ENCODE peak calls at places on chromosome 13, in nine cellular contexts. K is ovary, J is suprapubic skin, O is K562, M is A549, X is stomach, Q is transverse colon, Z is sigmoid colon, H is upper lobe of left lung. N is an unnamed sample.

GRCh38 chr13:75855847-75856246 is 219.7 kb downstream of the LMO7 start:
- DNase-seq in J (no peak), O (no peak), K (no peak), Q (no peak), Z (no peak), H (no peak), X (no peak), M (no peak), N (no peak)

GRCh38 chr13:33526718-33527117 is 241.2 kb upstream of the STARD13 start:
- DNase-seq in Q (no peak), K (no peak), J (no peak), M (no peak), Z (no peak), H (no peak), X (no peak), O (no peak), N (no peak)

GRCh38 chr13:80070024-80070703 is 270.8 kb downstream of the SPRY2 start:
- DNase-seq in M (no peak), J (no peak), H (no peak), O (no peak), X (no peak), Z (no peak), Q (peak), K (no peak), N (no peak)

GRCh38 chr13:46615888-46616531 is 63.0 kb downstream of the LRCH1 start:
- DNase-seq in O (no peak), H (no peak), X (no peak), K (no peak), Z (no peak), Q (no peak), M (no peak), J (no peak), N (no peak)

GRCh38 chr13:76723551-76724232 is 162.5 kb downstream of the KCTD12 start:
- DNase-seq in K (peak), J (no peak), Q (peak), O (no peak), X (no peak), Z (no peak), M (no peak), H (peak), N (no peak)

GRCh38 chr13:95643471-95643813 is 1.1 kb downstream of the DZIP1 start:
- DNase-seq in H (no peak), Z (no peak), Q (no peak), X (no peak), O (no peak), J (no peak), K (peak), M (peak), N (no peak)

GRCh38 chr13:87680298-87680697 is 9.1 kb downstream of the SLITRK5 start:
- DNase-seq in J (no peak), H (no peak), M (peak), Q (no peak), O (no peak), K (no peak), Z (no peak), X (no peak), N (no peak)

GRCh38 chr13:79398169-79398568 is 7.9 kb downstream of the RBM26 start:
- DNase-seq in Q (no peak), Z (no peak), H (no peak), K (no peak), X (no peak), M (no peak), O (no peak), J (no peak), N (no peak)

GRCh38 chr13:71968025-71968424 is 101.0 kb upstream of the DACH1 start:
- DNase-seq in H (no peak), Q (no peak), K (no peak), J (no peak), X (no peak), O (no peak), Z (no peak), M (no peak), N (no peak)

GRCh38 chr13:105587786-105588185 is 947.7 kb downstream of the EFNB2 start:
- DNase-seq in K (no peak), J (no peak), O (no peak), X (no peak), Q (no peak), H (no peak), M (peak), Z (no peak), N (no peak)

GRCh38 chr13:44231786-44232516 is 141.7 kb upstream of the SERP2 start:
- DNase-seq in Q (peak), M (peak), X (peak), O (no peak), K (peak), J (peak), Z (peak), H (peak), N (peak)

GRCh38 chr13:36778083-36778671 is 40.8 kb upstream of the RFXAP start:
- DNase-seq in J (no peak), Z (no peak), M (no peak), K (no peak), H (no peak), Q (no peak), O (no peak), X (no peak), N (no peak)

GRCh38 chr13:66222127-66222526 is 1008.0 kb downstream of the PCDH9 start:
- DNase-seq in H (no peak), Z (no peak), Q (no peak), X (no peak), M (no peak), O (no peak), J (no peak), K (no peak), N (no peak)

GRCh38 chr13:35260316-35260715 is 216.2 kb downstream of the MAB21L1 start:
- DNase-seq in Q (no peak), M (no peak), O (no peak), H (no peak), K (no peak), J (no peak), X (no peak), Z (no peak), N (no peak)

GRCh38 chr13:35782793-35783192 is 306.3 kb upstream of the MAB21L1 start:
- DNase-seq in X (no peak), H (no peak), Q (no peak), Z (no peak), J (no peak), O (no peak), K (no peak), M (no peak), N (no peak)

GRCh38 chr13:43776680-43777079 is 10.1 kb downstream of the ENOX1 start:
- DNase-seq in Z (no peak), Q (no peak), J (no peak), H (no peak), X (no peak), K (no peak), M (no peak), O (no peak), N (no peak)

GRCh38 chr13:51761638-51762350 is 42.2 kb downstream of the DHRS12 start:
- DNase-seq in Z (no peak), J (no peak), O (no peak), H (no peak), Q (no peak), M (no peak), X (no peak), K (no peak), N (no peak)

GRCh38 chr13:106139407-106139806 is 396.1 kb downstream of the EFNB2 start:
- DNase-seq in O (no peak), M (no peak), K (no peak), J (no peak), Z (no peak), Q (no peak), X (no peak), H (no peak), N (no peak)

GRCh38 chr13:64993514-64994164 is 2236.5 kb downstream of the PCDH9 start:
- DNase-seq in H (no peak), O (no peak), X (no peak), Q (no peak), Z (no peak), J (no peak), K (no peak), M (no peak), N (no peak)

GRCh38 chr13:52615134-52615801 is 27.0 kb upstream of the HNRNPA1L2 start:
- DNase-seq in Q (no peak), M (no peak), X (no peak), J (no peak), O (no peak), H (no peak), Z (no peak), K (no peak), N (no peak)

GRCh38 chr13:113267642-113268405 is 29.2 kb upstream of the LAMP1 start:
- DNase-seq in H (no peak), O (no peak), Q (no peak), X (no peak), M (no peak), J (no peak), Z (no peak), K (no peak), N (no peak)

DNA sequence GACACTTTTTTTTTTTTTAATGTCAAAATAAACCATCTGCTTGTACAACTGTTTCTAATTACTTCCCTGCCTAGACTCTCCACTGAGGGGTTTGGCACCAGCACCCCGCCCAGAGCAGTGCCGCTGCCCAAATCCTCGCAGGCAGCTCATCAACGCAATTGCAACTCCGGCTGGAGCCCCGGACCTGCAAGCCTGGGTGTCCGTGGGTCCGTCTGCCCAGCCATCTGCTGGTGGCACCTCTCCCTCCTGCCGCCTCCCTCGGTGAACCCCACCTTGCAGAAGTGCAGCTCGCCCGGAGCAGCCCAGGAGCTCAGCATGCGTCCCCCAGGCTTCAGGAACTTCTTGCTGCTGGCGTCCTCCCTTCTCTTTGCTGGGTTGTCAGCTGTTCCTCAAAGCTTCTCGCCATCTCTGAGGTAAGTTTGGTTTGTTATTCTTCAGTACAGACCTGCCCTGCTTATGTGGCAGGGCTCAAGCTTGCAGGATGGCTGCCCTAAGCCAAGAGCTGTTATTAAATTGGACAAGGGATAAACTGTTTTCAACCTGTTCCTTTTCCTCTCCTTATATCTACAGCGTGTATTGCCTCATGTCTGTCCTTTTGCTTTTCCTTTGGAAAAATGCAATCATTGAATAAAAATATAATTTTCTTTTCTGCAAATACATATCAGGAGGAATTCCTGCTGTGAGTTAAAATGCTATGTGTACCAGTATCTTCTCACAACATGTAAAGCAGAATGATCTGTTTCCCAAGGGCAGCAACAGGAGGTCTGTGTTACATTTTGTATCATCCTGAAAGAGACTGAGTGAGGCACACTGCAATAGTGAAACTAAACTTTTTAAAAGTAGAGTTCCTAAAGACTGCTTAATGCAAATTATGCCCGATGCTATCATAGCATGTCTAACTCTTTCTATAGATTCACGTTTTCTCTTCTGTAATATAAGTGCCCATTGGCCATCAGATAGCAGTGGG is at the start of gene ITGBL1:
- DNase-seq in X (no peak), K (no peak), O (no peak), J (peak), H (no peak), M (no peak), Z (no peak), Q (no peak), N (no peak)
- TF ChIP-seq EP300 in X (no peak), K (no peak), O (no peak), J (no peak), H (no peak), M (no peak), Z (no peak), Q (no peak), N (no peak)

GRCh38 chr13:74026753-74027152 is 107.5 kb downstream of the KLF12 start:
- DNase-seq in Q (peak), J (no peak), K (no peak), Z (no peak), M (no peak), H (peak), O (no peak), X (peak), N (no peak)
- TF ChIP-seq POLR2A in Q (no peak), J (no peak), K (no peak), Z (no peak), M (no peak), H (no peak), O (no peak), X (no peak), N (no peak)

DNA sequence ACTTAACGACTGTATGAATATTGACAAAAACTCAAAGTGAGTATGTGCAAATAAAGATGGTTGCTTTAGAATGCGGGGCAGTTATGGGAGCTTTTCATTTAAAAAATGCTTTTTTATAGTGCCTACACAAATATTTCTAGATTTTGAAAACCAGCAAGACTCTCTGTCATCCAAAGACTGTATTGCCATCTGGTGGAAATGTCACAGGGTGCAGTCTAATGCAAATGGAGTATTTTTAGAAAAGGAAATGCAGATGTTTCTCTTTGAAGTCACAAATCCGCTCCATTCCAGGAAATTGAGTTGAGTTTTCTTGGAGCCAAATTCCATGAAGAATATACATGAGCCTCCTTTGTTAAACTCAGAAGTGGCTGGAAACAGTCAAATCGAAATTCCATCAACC is 2.3 kb upstream of the C1QTNF9B start:
- DNase-seq in H (no peak), O (no peak), K (peak), Z (no peak), Q (no peak), X (no peak), M (peak), J (no peak), N (no peak)
- TF ChIP-seq CTCF in H (no peak), O (peak), K (no peak), Z (no peak), Q (peak), X (no peak), M (peak), J (peak), N (peak)

DNA sequence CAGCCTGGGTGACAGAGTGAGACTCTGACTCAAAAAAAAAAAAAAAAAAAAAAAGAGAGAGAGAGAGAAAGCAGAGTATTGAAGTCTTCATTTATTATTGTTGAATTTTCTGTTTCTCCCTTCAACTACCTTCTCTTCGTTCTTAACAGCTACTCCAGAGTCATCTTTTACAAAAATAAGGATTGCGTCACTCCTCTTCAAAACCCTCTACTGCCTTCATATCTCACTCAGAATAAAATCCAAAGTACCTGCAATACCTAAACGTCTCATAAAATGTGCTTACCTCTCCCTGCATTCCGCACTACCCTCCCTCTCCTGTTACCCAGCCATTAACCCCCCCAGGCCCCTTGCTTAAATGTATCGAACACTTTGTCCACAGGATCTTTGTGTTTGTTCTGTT is 17.4 kb upstream of the RPL21 start:
- DNase-seq in M (no peak), Q (no peak), J (no peak), Z (no peak), X (no peak), K (no peak), H (no peak), O (no peak), N (no peak)
- TF ChIP-seq EP300 in M (no peak), Q (no peak), J (no peak), Z (no peak), X (no peak), K (no peak), H (no peak), O (no peak), N (no peak)

GRCh38 chr13:109281823-109282239 is 504.6 kb downstream of the IRS2 start:
- DNase-seq in K (no peak), Q (no peak), Z (no peak), J (no peak), H (no peak), X (no peak), O (no peak), M (no peak), N (no peak)
- TF ChIP-seq POLR2A in K (no peak), Q (no peak), Z (no peak), J (no peak), H (no peak), X (no peak), O (no peak), M (no peak), N (no peak)

GRCh38 chr13:24625870-24626419 is 54.3 kb upstream of the ATP12A start:
- DNase-seq in O (no peak), H (no peak), Q (no peak), M (no peak), K (no peak), X (peak), J (no peak), Z (no peak), N (no peak)

GRCh38 chr13:24625324-24625723 is 54.9 kb upstream of the ATP12A start:
- DNase-seq in H (no peak), M (no peak), K (no peak), Q (no peak), Z (no peak), J (no peak), O (no peak), X (no peak), N (no peak)

GRCh38 chr13:24626449-24626848 is 53.8 kb upstream of the ATP12A start:
- DNase-seq in H (no peak), O (no peak), J (peak), Z (no peak), K (no peak), X (peak), Q (no peak), M (no peak), N (no peak)

GRCh38 chr13:24627864-24628418 is 52.3 kb upstream of the ATP12A start:
- DNase-seq in H (no peak), J (no peak), X (no peak), Q (no peak), K (no peak), O (peak), Z (no peak), M (no peak), N (no peak)

DNA sequence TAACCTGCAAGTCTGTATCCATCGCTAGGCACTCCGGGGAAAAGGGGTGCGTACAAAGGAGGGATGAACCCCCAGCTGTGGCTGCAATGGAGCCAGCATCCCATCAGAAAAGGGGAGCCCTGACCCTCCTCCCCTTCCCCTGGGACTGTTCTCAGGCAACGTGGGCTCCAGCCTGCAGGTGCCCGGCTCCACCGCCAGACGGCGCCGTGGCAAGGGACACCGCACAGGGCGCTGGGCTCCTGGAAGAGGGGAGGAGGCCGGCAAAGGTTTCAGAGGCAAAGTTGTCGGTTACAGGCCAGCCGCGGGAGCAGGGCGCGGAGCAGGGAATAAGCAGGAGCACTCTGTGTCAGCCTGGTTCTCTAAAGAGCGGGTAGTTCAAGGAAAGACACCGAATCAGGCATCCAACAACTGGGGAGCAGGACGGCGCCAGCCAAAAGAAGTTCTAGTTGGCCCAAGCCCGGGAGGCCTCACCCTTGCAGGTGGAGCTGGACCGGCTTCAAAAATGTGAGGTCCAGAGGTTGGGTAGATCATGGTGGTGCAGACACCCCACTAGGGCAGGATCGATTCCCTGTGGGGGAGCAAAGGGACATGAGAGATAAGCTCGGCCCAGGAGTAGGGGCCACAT is 53.0 kb upstream of the ATP12A start:
- DNase-seq in X (peak), Q (no peak), K (no peak), J (no peak), O (peak), Z (no peak), M (peak), H (no peak), N (no peak)
- TF ChIP-seq CTCF in X (no peak), Q (peak), K (no peak), J (peak), O (peak), Z (no peak), M (peak), H (peak), N (no peak)

GRCh38 chr13:28301839-28302238 is 163.5 kb downstream of the PAN3 start:
- DNase-seq in Z (no peak), X (no peak), H (no peak), M (no peak), K (no peak), O (no peak), J (no peak), Q (no peak), N (no peak)

GRCh38 chr13:28297341-28297740 is 159.0 kb downstream of the PAN3 start:
- DNase-seq in Q (no peak), M (no peak), Z (no peak), O (no peak), X (no peak), H (no peak), J (no peak), K (no peak), N (no peak)

GRCh38 chr13:28299941-28300340 is 161.6 kb downstream of the PAN3 start:
- DNase-seq in O (no peak), Q (no peak), K (no peak), J (no peak), X (no peak), M (no peak), Z (no peak), H (no peak), N (no peak)
- TF ChIP-seq EP300 in O (no peak), Q (no peak), K (no peak), J (no peak), X (no peak), M (no peak), Z (no peak), H (no peak), N (no peak)

GRCh38 chr13:63184693-63185092 is 1769.0 kb upstream of the PCDH20 start:
- DNase-seq in Z (no peak), Q (no peak), J (no peak), H (no peak), O (no peak), K (no peak), X (no peak), M (peak), N (no peak)
- TF ChIP-seq POLR2A in Z (no peak), Q (no peak), J (no peak), H (no peak), O (no peak), K (no peak), X (no peak), M (no peak), N (no peak)

N was measured in tibial nerve.